ENCODE peak calls at places on chromosomes 5 and 9, in five cellular contexts. G is pancreas, L is BJ, V is breast epithelium, Z is BE2C. J is an unnamed sample.

GRCh38 chr9:136289651-136290507 is 14.0 kb downstream of the CCDC187 start:
- DNase-seq in G (no peak), L (no peak), V (no peak), Z (peak; percentile 13), J (no peak)

GRCh38 chr9:14989811-14990210 is 79.6 kb upstream of the FREM1 start:
- DNase-seq in G (no peak), L (no peak), V (no peak), Z (no peak), J (no peak)

GRCh38 chr9:124489222-124489621 is 18.0 kb downstream of the NR5A1 start:
- DNase-seq in G (no peak), L (peak; percentile 33), V (no peak), Z (no peak), J (no peak)

GRCh38 chr9:123590499-123590898 is 234.5 kb downstream of the CRB2 start:
- DNase-seq in G (no peak), L (no peak), V (no peak), Z (no peak), J (no peak)

GRCh38 chr9:136244116-136244775 is 1.4 kb downstream of the QSOX2 start:
- DNase-seq in G (no peak), L (no peak), V (no peak), Z (no peak), J (peak; percentile 44)

GRCh38 chr5:41368158-41368557 is 142.2 kb downstream of the PLCXD3 start:
- DNase-seq in G (no peak), L (no peak), V (no peak), Z (no peak), J (no peak)

GRCh38 chr5:3602713-3603502 is 7.3 kb downstream of the IRX1 start:
- DNase-seq in G (peak; percentile 9), L (no peak), V (no peak), Z (no peak), J (no peak)

GRCh38 chr5:84634256-84634655 is 249.6 kb upstream of the EDIL3 start:
- DNase-seq in G (no peak), L (no peak), V (no peak), Z (peak; percentile 44), J (no peak)

GRCh38 chr5:6902597-6902996 is 189.4 kb downstream of the TENT4A start:
- DNase-seq in G (no peak), L (no peak), V (no peak), Z (no peak), J (no peak)

GRCh38 chr9:109411818-109412352 is 86.2 kb downstream of the PTPN3 start:
- DNase-seq in G (no peak), L (peak; percentile 4), V (no peak), Z (peak; percentile 14), J (peak; percentile 34)

GRCh38 chr5:149141957-149142851 is 911 bp downstream of the ABLIM3 start:
- DNase-seq in G (no peak), L (no peak), V (no peak), Z (no peak), J (no peak)

GRCh38 chr5:181246276-181247050 is 2.8 kb upstream of the RACK1 start:
- DNase-seq in G (peak; percentile 89), L (peak; percentile 37), V (peak; percentile 88), Z (peak; percentile 89), J (peak; percentile 80)

GRCh38 chr5:140075371-140075770 is 32.3 kb upstream of the NRG2 start:
- DNase-seq in G (no peak), L (peak; percentile 4), V (no peak), Z (no peak), J (no peak)

GRCh38 chr5:28400076-28400475 is 1361.7 kb upstream of the CDH9 start:
- DNase-seq in G (no peak), L (no peak), V (no peak), Z (no peak), J (no peak)

GRCh38 chr9:14080940-14081621 is 232.9 kb downstream of the NFIB start:
- DNase-seq in G (no peak), L (no peak), V (peak; percentile 37), Z (no peak), J (no peak)

GRCh38 chr9:94772654-94773303 is 46.3 kb downstream of the AOPEP start:
- DNase-seq in G (no peak), L (peak; percentile 46), V (no peak), Z (peak; percentile 70), J (no peak)

GRCh38 chr5:173042708-173043107 is 13.4 kb upstream of the CREBRF start:
- DNase-seq in G (no peak), L (no peak), V (no peak), Z (no peak), J (no peak)

GRCh38 chr5:10892135-10892910 is 131.3 kb upstream of the DAP start:
- DNase-seq in G (peak; percentile 34), L (peak; percentile 38), V (no peak), Z (no peak), J (no peak)

GRCh38 chr9:19998823-19999455 is 210.1 kb upstream of the SLC24A2 start:
- DNase-seq in G (no peak), L (no peak), V (no peak), Z (no peak), J (no peak)

GRCh38 chr5:172902497-172903472 is 56.4 kb upstream of the RPL26L1 start:
- DNase-seq in G (peak; percentile 83), L (peak; percentile 97), V (peak; percentile 45), Z (peak; percentile 55), J (no peak)

GRCh38 chr5:97127727-97128126 is 14.7 kb downstream of the LIX1 start:
- DNase-seq in G (no peak), L (no peak), V (no peak), Z (no peak), J (no peak)

GRCh38 chr5:52961238-52961637 is 27.9 kb upstream of the ITGA2 start:
- DNase-seq in G (no peak), L (peak; percentile 30), V (no peak), Z (peak; percentile 23), J (no peak)

GRCh38 chr5:54249210-54250028 is 61.0 kb downstream of the ARL15 start:
- DNase-seq in G (no peak), L (no peak), V (no peak), Z (peak; percentile 64), J (no peak)

GRCh38 chr5:72624641-72625236 is 117.5 kb upstream of the ZNF366 start:
- DNase-seq in G (no peak), L (peak; percentile 47), V (no peak), Z (no peak), J (no peak)

GRCh38 chr5:1001406-1002270 is 7.0 kb upstream of the NKD2 start:
- DNase-seq in G (peak; percentile 2), L (no peak), V (peak; percentile 16), Z (no peak), J (no peak)

GRCh38 chr5:80912479-80912878 is 47.7 kb upstream of the RASGRF2 start:
- DNase-seq in G (no peak), L (no peak), V (no peak), Z (no peak), J (no peak)

GRCh38 chr9:121963542-121963995 is 129.5 kb downstream of the TTLL11 start:
- DNase-seq in G (no peak), L (no peak), V (no peak), Z (no peak), J (no peak)

GRCh38 chr9:133102190-133103021 is 18.6 kb downstream of the RALGDS start:
- DNase-seq in G (no peak), L (no peak), V (no peak), Z (no peak), J (no peak)

GRCh38 chr5:171585981-171586380 is 166.5 kb downstream of the FGF18 start:
- DNase-seq in G (no peak), L (no peak), V (no peak), Z (no peak), J (no peak)

GRCh38 chr9:127776919-127777280 is 1.6 kb downstream of the SH2D3C start:
- DNase-seq in G (no peak), L (no peak), V (no peak), Z (no peak), J (no peak)

GRCh38 chr9:127773981-127774380 is 4.5 kb downstream of the SH2D3C start:
- DNase-seq in G (no peak), L (no peak), V (no peak), Z (no peak), J (no peak)

GRCh38 chr9:127777368-127777960 is 1.0 kb downstream of the SH2D3C start:
- DNase-seq in G (no peak), L (no peak), V (no peak), Z (no peak), J (no peak)

GRCh38 chr9:127778280-127779135 is at the start of gene SH2D3C:
- DNase-seq in G (no peak), L (no peak), V (no peak), Z (peak; percentile 62), J (peak; percentile 73)

GRCh38 chr9:127776195-127776918 is 2.1 kb downstream of the SH2D3C start:
- DNase-seq in G (no peak), L (no peak), V (no peak), Z (no peak), J (peak; percentile 91)
- TF ChIP-seq CTCF in G (no peak), L (no peak), V (no peak), Z (no peak), J (no peak)

GRCh38 chr5:133682496-133682895 is 70.2 kb upstream of the FSTL4 start:
- DNase-seq in G (no peak), L (no peak), V (no peak), Z (no peak), J (no peak)
- H3K27me3 ChIP-seq in G (no peaks in the 10 kb centered on the region), L (peaks cover 2% of the 10 kb centered on the region), V (no peaks in the 10 kb centered on the region), Z (no peaks in the 10 kb centered on the region), J (no peaks in the 10 kb centered on the region)

DNA sequence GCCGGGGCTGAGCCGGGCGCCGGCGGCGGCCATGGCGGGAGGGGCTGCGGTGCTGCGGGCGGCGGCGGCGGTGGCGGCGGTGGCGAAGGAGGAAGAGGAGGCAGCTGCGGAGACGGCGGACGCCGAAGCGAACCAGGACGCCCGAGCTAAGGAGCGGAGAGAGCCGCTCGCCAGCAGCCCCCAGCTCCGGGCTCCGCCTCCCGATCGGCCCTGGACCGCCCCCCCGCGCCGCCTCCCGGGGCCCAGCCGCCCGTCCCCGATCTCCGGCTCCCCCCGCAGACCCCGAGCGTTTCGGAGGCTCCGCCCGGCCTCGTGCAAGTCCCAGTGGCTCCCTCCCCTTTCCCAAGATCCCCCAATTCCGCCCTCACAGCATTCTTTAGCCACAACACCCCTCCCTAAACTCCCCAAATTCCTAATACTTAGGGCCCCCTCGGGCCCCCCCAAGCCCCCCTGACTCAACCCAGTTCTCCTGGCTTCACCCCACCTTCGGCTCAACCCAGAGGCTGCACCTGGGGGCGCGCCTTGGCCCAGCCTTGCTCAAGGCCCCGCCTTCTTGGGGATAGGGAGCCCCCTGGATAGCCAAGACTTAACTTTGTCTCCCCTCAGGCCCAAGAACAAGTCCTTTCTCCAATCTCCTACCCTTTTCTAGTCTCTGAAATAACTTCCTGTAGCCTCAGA is at the start of gene ASTN2:
- DNase-seq in G (no peak), L (no peak), V (no peak), Z (peak; percentile 75), J (no peak)
- H3K4me3 ChIP-seq in G (peak within 1 kb of the TSS; percentile 55), L (peak within 1 kb of the TSS; percentile 32), V (peak within 1 kb of the TSS; percentile 44), Z (peak within 1 kb of the TSS; percentile 81), J (no peak within 1 kb of the TSS)

GRCh38 chr9:127204771-127205470 is 59.7 kb upstream of the GARNL3 start:
- DNase-seq in G (no peak), L (no peak), V (no peak), Z (peak; percentile 85), J (no peak)
- TF ChIP-seq CTCF in G (no peak), L (peak; percentile 52), V (no peak), Z (peak; percentile 58), J (peak; percentile 25)

J was measured in HL-60.